ENCODE peak calls at places on chromosome 4, in ten cellular contexts. One of them, this sample, is unnamed.
A peak's percentile ranks its signal among the peaks of the same experiment; 100 is the strongest.

GRCh38 chr4:24372915-24373314 is 211.4 kb downstream of the DHX15 start:
- DNase-seq in occipital lobe: no peak
- DNase-seq in HCT116: no peak
- DNase-seq in AG04450: no peak
- DNase-seq in astrocyte of the spinal cord: no peak
- DNase-seq in CD4-positive, alpha-beta memory T cell: no peak
- DNase-seq in LoVo: no peak
- DNase-seq in GM04503: no peak
- DNase-seq in Kasumi-1: no peak
- DNase-seq in hepatocyte: no peak
- DNase-seq in this sample: no peak

GRCh38 chr4:82429728-82430192 is 502 bp downstream of the HNRNPDL start:
- DNase-seq in GM04503: no peak
- DNase-seq in astrocyte of the spinal cord: no peak
- DNase-seq in occipital lobe: peak; percentile 77
- DNase-seq in LoVo: no peak
- DNase-seq in CD4-positive, alpha-beta memory T cell: no peak
- DNase-seq in HCT116: no peak
- DNase-seq in hepatocyte: no peak
- DNase-seq in AG04450: no peak
- DNase-seq in Kasumi-1: no peak
- DNase-seq in this sample: peak; percentile 75

GRCh38 chr4:87819281-87819919 is 13.4 kb upstream of the MEPE start:
- DNase-seq in occipital lobe: no peak
- DNase-seq in LoVo: no peak
- DNase-seq in AG04450: peak; percentile 52
- DNase-seq in astrocyte of the spinal cord: peak; percentile 88
- DNase-seq in Kasumi-1: no peak
- DNase-seq in hepatocyte: peak; percentile 32
- DNase-seq in CD4-positive, alpha-beta memory T cell: no peak
- DNase-seq in HCT116: no peak
- DNase-seq in GM04503: peak; percentile 37
- DNase-seq in this sample: no peak

GRCh38 chr4:106522839-106523238 is 154.3 kb upstream of the GIMD1 start:
- DNase-seq in GM04503: peak; percentile 3
- DNase-seq in Kasumi-1: peak; percentile 40
- DNase-seq in CD4-positive, alpha-beta memory T cell: no peak
- DNase-seq in HCT116: no peak
- DNase-seq in hepatocyte: no peak
- DNase-seq in occipital lobe: no peak
- DNase-seq in LoVo: no peak
- DNase-seq in astrocyte of the spinal cord: no peak
- DNase-seq in AG04450: no peak
- DNase-seq in this sample: peak; percentile 16

GRCh38 chr4:24527371-24527770 is 57.0 kb downstream of the DHX15 start:
- DNase-seq in astrocyte of the spinal cord: no peak
- DNase-seq in AG04450: no peak
- DNase-seq in Kasumi-1: no peak
- DNase-seq in GM04503: peak; percentile 22
- DNase-seq in HCT116: no peak
- DNase-seq in occipital lobe: no peak
- DNase-seq in LoVo: no peak
- DNase-seq in hepatocyte: no peak
- DNase-seq in CD4-positive, alpha-beta memory T cell: no peak
- DNase-seq in this sample: no peak

GRCh38 chr4:15562623-15563022 is 92.5 kb downstream of the FBXL5 start:
- DNase-seq in HCT116: no peak
- DNase-seq in LoVo: no peak
- DNase-seq in CD4-positive, alpha-beta memory T cell: no peak
- DNase-seq in astrocyte of the spinal cord: no peak
- DNase-seq in AG04450: no peak
- DNase-seq in hepatocyte: no peak
- DNase-seq in GM04503: no peak
- DNase-seq in occipital lobe: no peak
- DNase-seq in Kasumi-1: no peak
- DNase-seq in this sample: no peak

GRCh38 chr4:26238782-26239647 is 81.8 kb upstream of the RBPJ start:
- DNase-seq in GM04503: peak; percentile 38
- DNase-seq in CD4-positive, alpha-beta memory T cell: no peak
- DNase-seq in AG04450: no peak
- DNase-seq in LoVo: no peak
- DNase-seq in hepatocyte: peak; percentile 37
- DNase-seq in HCT116: no peak
- DNase-seq in occipital lobe: peak; percentile 14
- DNase-seq in astrocyte of the spinal cord: peak; percentile 78
- DNase-seq in Kasumi-1: no peak
- DNase-seq in this sample: no peak

GRCh38 chr4:125115476-125115875 is 199.3 kb upstream of the FAT4 start:
- DNase-seq in AG04450: no peak
- DNase-seq in occipital lobe: no peak
- DNase-seq in HCT116: no peak
- DNase-seq in LoVo: no peak
- DNase-seq in CD4-positive, alpha-beta memory T cell: no peak
- DNase-seq in hepatocyte: no peak
- DNase-seq in Kasumi-1: no peak
- DNase-seq in GM04503: no peak
- DNase-seq in astrocyte of the spinal cord: peak; percentile 39
- DNase-seq in this sample: no peak

GRCh38 chr4:26150948-26151347 is 169.9 kb upstream of the RBPJ start:
- DNase-seq in Kasumi-1: no peak
- DNase-seq in astrocyte of the spinal cord: no peak
- DNase-seq in occipital lobe: no peak
- DNase-seq in AG04450: no peak
- DNase-seq in HCT116: no peak
- DNase-seq in GM04503: no peak
- DNase-seq in CD4-positive, alpha-beta memory T cell: no peak
- DNase-seq in LoVo: no peak
- DNase-seq in hepatocyte: no peak
- DNase-seq in this sample: no peak

GRCh38 chr4:99886146-99886545 is 8.1 kb downstream of the LAMTOR3 start:
- DNase-seq in LoVo: no peak
- DNase-seq in occipital lobe: no peak
- DNase-seq in CD4-positive, alpha-beta memory T cell: no peak
- DNase-seq in hepatocyte: no peak
- DNase-seq in astrocyte of the spinal cord: peak; percentile 79
- DNase-seq in HCT116: no peak
- DNase-seq in Kasumi-1: no peak
- DNase-seq in AG04450: no peak
- DNase-seq in GM04503: no peak
- DNase-seq in this sample: no peak

GRCh38 chr4:64230709-64231310 is 178.4 kb downstream of the TECRL start:
- DNase-seq in GM04503: no peak
- DNase-seq in hepatocyte: no peak
- DNase-seq in occipital lobe: no peak
- DNase-seq in HCT116: peak; percentile 8
- DNase-seq in AG04450: no peak
- DNase-seq in astrocyte of the spinal cord: peak; percentile 20
- DNase-seq in CD4-positive, alpha-beta memory T cell: no peak
- DNase-seq in Kasumi-1: peak; percentile 24
- DNase-seq in LoVo: no peak
- DNase-seq in this sample: no peak

GRCh38 chr4:96102541-96103018 is 262.7 kb downstream of the PDHA2 start:
- DNase-seq in hepatocyte: no peak
- DNase-seq in HCT116: no peak
- DNase-seq in CD4-positive, alpha-beta memory T cell: no peak
- DNase-seq in GM04503: no peak
- DNase-seq in AG04450: no peak
- DNase-seq in astrocyte of the spinal cord: peak; percentile 68
- DNase-seq in Kasumi-1: no peak
- DNase-seq in LoVo: no peak
- DNase-seq in occipital lobe: no peak
- DNase-seq in this sample: no peak

GRCh38 chr4:86033171-86033570 is 326.7 kb downstream of the MAPK10 start:
- DNase-seq in HCT116: no peak
- DNase-seq in Kasumi-1: peak; percentile 47
- DNase-seq in LoVo: no peak
- DNase-seq in occipital lobe: peak; percentile 28
- DNase-seq in hepatocyte: peak; percentile 22
- DNase-seq in GM04503: peak; percentile 58
- DNase-seq in astrocyte of the spinal cord: peak; percentile 95
- DNase-seq in CD4-positive, alpha-beta memory T cell: no peak
- DNase-seq in AG04450: no peak
- DNase-seq in this sample: no peak

GRCh38 chr4:98692411-98692810 is 34.0 kb upstream of the TSPAN5 start:
- DNase-seq in GM04503: no peak
- DNase-seq in CD4-positive, alpha-beta memory T cell: no peak
- DNase-seq in Kasumi-1: no peak
- DNase-seq in hepatocyte: no peak
- DNase-seq in astrocyte of the spinal cord: no peak
- DNase-seq in AG04450: no peak
- DNase-seq in occipital lobe: no peak
- DNase-seq in HCT116: no peak
- DNase-seq in LoVo: no peak
- DNase-seq in this sample: no peak

GRCh38 chr4:176902710-176903323 is 110.1 kb upstream of the VEGFC start:
- DNase-seq in astrocyte of the spinal cord: peak; percentile 91
- DNase-seq in LoVo: no peak
- DNase-seq in AG04450: peak; percentile 62
- DNase-seq in CD4-positive, alpha-beta memory T cell: no peak
- DNase-seq in GM04503: peak; percentile 92
- DNase-seq in occipital lobe: no peak
- DNase-seq in HCT116: no peak
- DNase-seq in Kasumi-1: peak; percentile 41
- DNase-seq in hepatocyte: no peak
- DNase-seq in this sample: peak; percentile 19

GRCh38 chr4:22417408-22417807 is 98.5 kb downstream of the ADGRA3 start:
- DNase-seq in LoVo: no peak
- DNase-seq in HCT116: no peak
- DNase-seq in GM04503: no peak
- DNase-seq in occipital lobe: no peak
- DNase-seq in Kasumi-1: no peak
- DNase-seq in hepatocyte: no peak
- DNase-seq in CD4-positive, alpha-beta memory T cell: no peak
- DNase-seq in astrocyte of the spinal cord: peak; percentile 31
- DNase-seq in AG04450: no peak
- DNase-seq in this sample: no peak

GRCh38 chr4:142480244-142480643 is 365.9 kb downstream of the INPP4B start:
- DNase-seq in LoVo: no peak
- DNase-seq in hepatocyte: no peak
- DNase-seq in GM04503: no peak
- DNase-seq in astrocyte of the spinal cord: peak; percentile 30
- DNase-seq in Kasumi-1: no peak
- DNase-seq in HCT116: no peak
- DNase-seq in AG04450: no peak
- DNase-seq in occipital lobe: no peak
- DNase-seq in CD4-positive, alpha-beta memory T cell: no peak
- DNase-seq in this sample: no peak

GRCh38 chr4:150224896-150225591 is 146.8 kb downstream of the DCLK2 start:
- DNase-seq in occipital lobe: no peak
- DNase-seq in AG04450: peak; percentile 92
- DNase-seq in HCT116: no peak
- DNase-seq in CD4-positive, alpha-beta memory T cell: no peak
- DNase-seq in LoVo: no peak
- DNase-seq in hepatocyte: no peak
- DNase-seq in astrocyte of the spinal cord: peak; percentile 99
- DNase-seq in GM04503: peak; percentile 97
- DNase-seq in Kasumi-1: no peak
- DNase-seq in this sample: no peak

GRCh38 chr4:166293551-166293950 is 420.5 kb downstream of the TLL1 start:
- DNase-seq in HCT116: no peak
- DNase-seq in Kasumi-1: no peak
- DNase-seq in LoVo: no peak
- DNase-seq in AG04450: no peak
- DNase-seq in occipital lobe: no peak
- DNase-seq in hepatocyte: no peak
- DNase-seq in astrocyte of the spinal cord: no peak
- DNase-seq in CD4-positive, alpha-beta memory T cell: no peak
- DNase-seq in GM04503: no peak
- DNase-seq in this sample: no peak

GRCh38 chr4:123301942-123302341 is 94.7 kb upstream of the SPRY1 start:
- DNase-seq in CD4-positive, alpha-beta memory T cell: no peak
- DNase-seq in AG04450: no peak
- DNase-seq in HCT116: no peak
- DNase-seq in hepatocyte: no peak
- DNase-seq in occipital lobe: no peak
- DNase-seq in Kasumi-1: no peak
- DNase-seq in GM04503: no peak
- DNase-seq in astrocyte of the spinal cord: no peak
- DNase-seq in LoVo: no peak
- DNase-seq in this sample: no peak

GRCh38 chr4:134078230-134078914 is 123.2 kb downstream of the PABPC4L start:
- DNase-seq in CD4-positive, alpha-beta memory T cell: no peak
- DNase-seq in HCT116: no peak
- DNase-seq in AG04450: no peak
- DNase-seq in astrocyte of the spinal cord: no peak
- DNase-seq in hepatocyte: no peak
- DNase-seq in occipital lobe: no peak
- DNase-seq in LoVo: no peak
- DNase-seq in GM04503: no peak
- DNase-seq in Kasumi-1: no peak
- DNase-seq in this sample: no peak

GRCh38 chr4:174318829-174319764 is 35.4 kb downstream of the CEP44 start:
- DNase-seq in astrocyte of the spinal cord: peak; percentile 60
- DNase-seq in GM04503: no peak
- DNase-seq in occipital lobe: no peak
- DNase-seq in hepatocyte: peak; percentile 32
- DNase-seq in LoVo: peak; percentile 38
- DNase-seq in AG04450: no peak
- DNase-seq in HCT116: peak; percentile 22
- DNase-seq in Kasumi-1: peak; percentile 42
- DNase-seq in CD4-positive, alpha-beta memory T cell: no peak
- DNase-seq in this sample: peak; percentile 57

GRCh38 chr4:77197361-77197760 is 40.4 kb downstream of the CCNG2 start:
- DNase-seq in occipital lobe: no peak
- DNase-seq in LoVo: no peak
- DNase-seq in GM04503: no peak
- DNase-seq in astrocyte of the spinal cord: no peak
- DNase-seq in HCT116: no peak
- DNase-seq in hepatocyte: no peak
- DNase-seq in Kasumi-1: no peak
- DNase-seq in AG04450: no peak
- DNase-seq in CD4-positive, alpha-beta memory T cell: no peak
- DNase-seq in this sample: no peak

GRCh38 chr4:32519060-32519459 is 1798.9 kb downstream of the PCDH7 start:
- DNase-seq in CD4-positive, alpha-beta memory T cell: no peak
- DNase-seq in LoVo: no peak
- DNase-seq in GM04503: no peak
- DNase-seq in HCT116: no peak
- DNase-seq in AG04450: no peak
- DNase-seq in hepatocyte: no peak
- DNase-seq in astrocyte of the spinal cord: peak; percentile 29
- DNase-seq in Kasumi-1: no peak
- DNase-seq in occipital lobe: no peak
- DNase-seq in this sample: no peak

GRCh38 chr4:48388504-48389154 is 47.3 kb downstream of the SLAIN2 start:
- DNase-seq in astrocyte of the spinal cord: peak; percentile 22
- DNase-seq in HCT116: no peak
- DNase-seq in hepatocyte: no peak
- DNase-seq in CD4-positive, alpha-beta memory T cell: no peak
- DNase-seq in GM04503: peak; percentile 38
- DNase-seq in AG04450: peak; percentile 7
- DNase-seq in LoVo: no peak
- DNase-seq in Kasumi-1: no peak
- DNase-seq in occipital lobe: no peak
- DNase-seq in this sample: no peak

GRCh38 chr4:8651661-8652180 is 59.2 kb downstream of the CPZ start:
- DNase-seq in CD4-positive, alpha-beta memory T cell: no peak
- DNase-seq in hepatocyte: no peak
- DNase-seq in Kasumi-1: no peak
- DNase-seq in HCT116: no peak
- DNase-seq in GM04503: no peak
- DNase-seq in AG04450: no peak
- DNase-seq in LoVo: no peak
- DNase-seq in astrocyte of the spinal cord: no peak
- DNase-seq in occipital lobe: no peak
- DNase-seq in this sample: no peak

GRCh38 chr4:81875962-81876650 is 404.4 kb upstream of the RASGEF1B start:
- DNase-seq in Kasumi-1: no peak
- DNase-seq in GM04503: no peak
- DNase-seq in AG04450: no peak
- DNase-seq in hepatocyte: no peak
- DNase-seq in HCT116: no peak
- DNase-seq in LoVo: no peak
- DNase-seq in occipital lobe: no peak
- DNase-seq in CD4-positive, alpha-beta memory T cell: no peak
- DNase-seq in astrocyte of the spinal cord: no peak
- DNase-seq in this sample: no peak

GRCh38 chr4:184882276-184882675 is 56.5 kb upstream of the ACSL1 start:
- DNase-seq in CD4-positive, alpha-beta memory T cell: no peak
- DNase-seq in AG04450: no peak
- DNase-seq in HCT116: no peak
- DNase-seq in hepatocyte: no peak
- DNase-seq in occipital lobe: no peak
- DNase-seq in astrocyte of the spinal cord: no peak
- DNase-seq in Kasumi-1: no peak
- DNase-seq in LoVo: no peak
- DNase-seq in GM04503: no peak
- DNase-seq in this sample: no peak

This sample was measured in NAMALWA.